ENCODE peak calls at places on chromosomes 3 and 15, in seven cellular contexts. K is left cardiac atrium; B is activated CD4-positive, alpha-beta T cell treated with anti-CD3 and anti-CD28 coated beads, Interleukin-2, amount 50 U/mL, for 24 hours; W is H54; X is naive thymus-derived CD8-positive, alpha-beta T cell; Y is small intestine; J is H7. F is an unnamed sample.

GRCh38 chr15:24747376-24747775 is 71.8 kb downstream of the NPAP1 start:
- DNase-seq in X (no peak), W (no peak), J (no peak), Y (no peak), K (no peak), B (no peak), F (no peak)

GRCh38 chr15:93150910-93151309 is 61.9 kb upstream of the RGMA start:
- DNase-seq in X (no peak), K (peak; percentile 31), J (no peak), W (no peak), B (no peak), Y (no peak), F (no peak)

GRCh38 chr3:185120126-185120525 is 32.7 kb downstream of the C3orf70 start:
- DNase-seq in J (no peak), K (no peak), B (no peak), W (no peak), Y (no peak), X (no peak), F (peak; percentile 43)

GRCh38 chr15:42141795-42142667 is 14.4 kb downstream of the PLA2G4F start:
- DNase-seq in J (peak; percentile 14), Y (no peak), K (no peak), X (no peak), W (no peak), B (no peak), F (no peak)

GRCh38 chr3:146250449-146251382 is at the start of gene PLSCR4:
- DNase-seq in J (peak; percentile 72), Y (peak; percentile 46), K (peak; percentile 89), W (peak; percentile 60), B (no peak), X (peak; percentile 4), F (no peak)

GRCh38 chr15:41259546-41260189 is 28.6 kb downstream of the CHP1 start:
- DNase-seq in Y (peak; percentile 90), K (no peak), B (no peak), W (no peak), J (no peak), X (no peak), F (no peak)

GRCh38 chr3:138395865-138396751 is 38.3 kb upstream of the ESYT3 start:
- DNase-seq in K (no peak), X (no peak), Y (no peak), J (peak; percentile 60), W (no peak), B (no peak), F (no peak)

GRCh38 chr3:61173685-61174084 is 77.6 kb downstream of the FHIT start:
- DNase-seq in W (no peak), X (no peak), J (no peak), B (no peak), K (no peak), Y (peak; percentile 66), F (no peak)

GRCh38 chr3:28273837-28274236 is 32.4 kb downstream of the CMC1 start:
- DNase-seq in W (no peak), B (no peak), K (no peak), X (no peak), Y (no peak), J (no peak), F (no peak)

GRCh38 chr3:54146383-54147239 is 24.3 kb downstream of the CACNA2D3 start:
- DNase-seq in J (peak; percentile 86), W (peak; percentile 38), Y (peak; percentile 8), K (peak; percentile 70), B (no peak), X (no peak), F (no peak)

GRCh38 chr3:133853925-133854227 is 41.8 kb downstream of the RAB6B start:
- DNase-seq in K (no peak), W (no peak), Y (no peak), X (no peak), B (no peak), J (no peak), F (no peak)

GRCh38 chr15:96347181-96348111 is 16.9 kb downstream of the NR2F2 start:
- DNase-seq in Y (no peak), J (peak; percentile 89), W (no peak), B (no peak), K (peak; percentile 73), X (no peak), F (no peak)

GRCh38 chr15:85707519-85708338 is 87.0 kb downstream of the KLHL25 start:
- DNase-seq in X (no peak), Y (peak; percentile 51), W (no peak), K (no peak), B (no peak), J (no peak), F (no peak)

GRCh38 chr3:141920701-141921100 is 44.3 kb downstream of the ATP1B3 start:
- DNase-seq in K (no peak), J (no peak), X (no peak), W (no peak), B (no peak), Y (no peak), F (no peak)

GRCh38 chr3:69294014-69294771 is 91.7 kb downstream of the FRMD4B start:
- DNase-seq in W (peak; percentile 22), B (no peak), Y (no peak), J (no peak), K (no peak), X (no peak), F (peak; percentile 33)

GRCh38 chr15:80173022-80173759 is 20.4 kb downstream of the FAH start:
- DNase-seq in K (peak; percentile 41), J (peak; percentile 87), B (peak; percentile 52), X (peak; percentile 65), W (peak; percentile 20), Y (peak; percentile 80), F (peak; percentile 78)

GRCh38 chr3:195549931-195550519 is 6.9 kb upstream of the PPP1R2 start:
- DNase-seq in Y (peak; percentile 62), W (no peak), J (no peak), K (no peak), B (peak; percentile 32), X (peak; percentile 93), F (peak; percentile 25)

GRCh38 chr15:62740141-62741004 is 302.2 kb upstream of the TPM1 start:
- DNase-seq in W (no peak), K (no peak), B (no peak), Y (no peak), J (no peak), X (no peak), F (no peak)

GRCh38 chr15:47717036-47717611 is at the start of gene SEMA6D:
- DNase-seq in K (peak; percentile 85), X (no peak), W (peak; percentile 32), B (no peak), J (peak; percentile 91), Y (peak; percentile 79), F (no peak)

GRCh38 chr3:45677045-45677436 is 12.2 kb upstream of the SACM1L start:
- DNase-seq in X (peak; percentile 79), B (peak; percentile 30), Y (peak; percentile 33), W (no peak), J (peak; percentile 40), K (no peak), F (peak; percentile 89)

GRCh38 chr15:80034633-80035032 is 24.8 kb upstream of the ZFAND6 start:
- DNase-seq in K (no peak), Y (no peak), B (no peak), X (no peak), J (no peak), W (no peak), F (no peak)

GRCh38 chr3:124767259-124767658 is 37.0 kb downstream of the UMPS start:
- DNase-seq in K (no peak), B (no peak), Y (no peak), X (no peak), W (no peak), J (no peak), F (no peak)

GRCh38 chr3:73073091-73073707 is 11.7 kb downstream of the EBLN2 start:
- DNase-seq in Y (no peak), B (no peak), X (no peak), W (no peak), K (no peak), J (no peak), F (no peak)

GRCh38 chr15:50906954-50907865 is 1.3 kb upstream of the AP4E1 start:
- DNase-seq in B (peak; percentile 37), Y (peak; percentile 90), X (peak; percentile 89), W (no peak), K (no peak), J (peak; percentile 19), F (no peak)

GRCh38 chr3:73687081-73688004 is 62.6 kb upstream of the PDZRN3 start:
- DNase-seq in X (no peak), K (no peak), Y (no peak), B (no peak), W (no peak), J (no peak), F (no peak)

GRCh38 chr3:16508591-16508995 is 4.9 kb downstream of the RFTN1 start:
- DNase-seq in W (no peak), B (no peak), K (no peak), Y (no peak), J (no peak), X (no peak), F (no peak)

GRCh38 chr15:96330064-96330449 is 443 bp upstream of the NR2F2 start:
- DNase-seq in X (no peak), W (peak; percentile 48), Y (peak; percentile 58), K (peak; percentile 84), J (no peak), B (no peak), F (peak; percentile 53)

GRCh38 chr15:40479024-40479423 is 8.2 kb downstream of the CHST14 start:
- DNase-seq in X (no peak), W (no peak), B (no peak), K (no peak), J (no peak), Y (no peak), F (no peak)

GRCh38 chr15:73002509-73002908 is 49.8 kb upstream of the NEO1 start:
- DNase-seq in X (no peak), J (no peak), Y (no peak), K (no peak), W (no peak), B (no peak), F (no peak)

GRCh38 chr3:127800508-127800907 is 21.8 kb downstream of the MGLL start:
- DNase-seq in B (no peak), X (no peak), Y (no peak), J (no peak), K (no peak), W (no peak), F (no peak)

GRCh38 chr15:59355730-59356129 is 16.9 kb downstream of the MYO1E start:
- DNase-seq in Y (no peak), K (no peak), X (no peak), J (no peak), W (no peak), B (no peak), F (no peak)

GRCh38 chr3:47377186-47377585 is 3.6 kb upstream of the PTPN23 start:
- DNase-seq in K (no peak), Y (no peak), J (no peak), X (no peak), B (no peak), W (no peak), F (no peak)

GRCh38 chr3:120300971-120301370 is 15.9 kb upstream of the GPR156 start:
- DNase-seq in X (no peak), B (no peak), J (no peak), W (no peak), K (no peak), Y (no peak), F (peak; percentile 41)

GRCh38 chr15:36882487-36883108 is 217.8 kb downstream of the MEIS2 start:
- DNase-seq in K (no peak), X (no peak), J (no peak), Y (peak; percentile 57), W (no peak), B (no peak), F (no peak)

GRCh38 chr15:50506121-50506520 is 40.3 kb downstream of the USP50 start:
- DNase-seq in J (peak; percentile 38), B (no peak), K (no peak), W (no peak), Y (no peak), X (no peak), F (no peak)

GRCh38 chr15:34726407-34727100 is 28.2 kb downstream of the GJD2 start:
- DNase-seq in Y (no peak), W (no peak), J (peak; percentile 26), B (no peak), X (no peak), K (no peak), F (no peak)

GRCh38 chr3:15319127-15319526 is 13.3 kb downstream of the SH3BP5 start:
- DNase-seq in X (no peak), Y (no peak), K (no peak), B (no peak), W (no peak), J (no peak), F (no peak)

GRCh38 chr3:37968784-37969600 is 21.6 kb upstream of the VILL start:
- DNase-seq in Y (no peak), J (no peak), X (no peak), K (no peak), W (no peak), B (no peak), F (no peak)

F was measured in PC-9.